ENCODE peak calls at places on chromosomes 5 and 9, in ten cellular contexts. R is GM18507; J is mesothelial cell of epicardium; X is left ventricle myocardium inferior; M is NCI-H748 treated with DMSO at 0.1 percent for 48 hours; E is NCI-H2029 treated with DMSO at 0.1 percent for 48 hours; S is heart right ventricle; I is dorsolateral prefrontal cortex; L is myocyte; Y is activated CD8-positive, alpha-beta memory T cell treated with anti-CD3 and anti-CD28 coated beads for 24 hours. P is an unnamed sample.

GRCh38 chr5:33843579-33843978 is 48.2 kb downstream of the ADAMTS12 start:
- DNase-seq in I (no peak), M (no peak), E (no peak), X (no peak), J (no peak), L (no peak), S (no peak), Y (no peak), R (no peak), P (no peak)

GRCh38 chr9:128405077-128405779 is 15.4 kb upstream of the CERCAM start:
- DNase-seq in E (no peak), R (no peak), Y (no peak), S (no peak), J (no peak), L (no peak), X (no peak), M (no peak), I (no peak), P (no peak)

GRCh38 chr5:27312291-27312690 is 273.9 kb upstream of the CDH9 start:
- DNase-seq in J (no peak), S (no peak), L (no peak), I (no peak), X (no peak), Y (no peak), R (no peak), M (no peak), E (no peak), P (no peak)

GRCh38 chr9:115300896-115301295 is 182.9 kb upstream of the TNC start:
- DNase-seq in X (no peak), J (no peak), E (no peak), M (no peak), I (no peak), S (no peak), R (no peak), Y (no peak), L (no peak), P (no peak)

GRCh38 chr9:70514273-70514672 is 99.8 kb upstream of the KLF9 start:
- DNase-seq in E (no peak), I (no peak), M (no peak), J (no peak), L (no peak), X (no peak), S (no peak), Y (no peak), R (no peak), P (no peak)

GRCh38 chr5:65412842-65413241 is 68.9 kb downstream of the ADAMTS6 start:
- DNase-seq in S (no peak), L (no peak), R (no peak), E (no peak), X (no peak), I (no peak), J (no peak), M (no peak), Y (no peak), P (no peak)

GRCh38 chr9:4936277-4936676 is 48.8 kb upstream of the JAK2 start:
- DNase-seq in S (no peak), M (no peak), J (no peak), E (no peak), Y (no peak), I (no peak), L (no peak), R (no peak), X (no peak), P (no peak)

GRCh38 chr5:67353500-67353931 is 156.9 kb upstream of the CD180 start:
- DNase-seq in M (peak; percentile 30), I (no peak), Y (no peak), R (no peak), X (no peak), E (peak; percentile 20), J (no peak), L (peak; percentile 6), S (no peak), P (no peak)

GRCh38 chr9:108682191-108682590 is 173.6 kb downstream of the ACTL7B start:
- DNase-seq in J (no peak), I (no peak), S (no peak), X (no peak), Y (no peak), R (no peak), M (no peak), E (no peak), L (no peak), P (no peak)

GRCh38 chr9:81537964-81538363 is 151.4 kb downstream of the TLE1 start:
- DNase-seq in R (no peak), M (no peak), L (no peak), X (no peak), S (no peak), I (no peak), Y (no peak), E (no peak), J (no peak), P (no peak)

GRCh38 chr5:149024477-149024876 is 38.4 kb downstream of the SH3TC2 start:
- DNase-seq in E (no peak), S (no peak), J (no peak), Y (no peak), X (no peak), M (no peak), I (no peak), L (peak; percentile 76), R (no peak), P (no peak)

GRCh38 chr9:69985971-69986370 is 57.7 kb upstream of the MAMDC2 start:
- DNase-seq in M (no peak), L (no peak), R (no peak), X (no peak), S (no peak), Y (no peak), I (no peak), J (no peak), E (no peak), P (no peak)

GRCh38 chr9:125161284-125161918 is 18.1 kb upstream of the SCAI start:
- DNase-seq in R (no peak), J (no peak), L (no peak), E (no peak), X (no peak), Y (no peak), I (no peak), M (no peak), S (no peak), P (no peak)

GRCh38 chr9:34590376-34591090 is 1.0 kb upstream of the CNTFR start:
- DNase-seq in L (no peak), R (no peak), I (no peak), M (no peak), X (no peak), J (no peak), E (no peak), Y (peak; percentile 74), S (peak; percentile 32), P (no peak)

GRCh38 chr9:88658311-88658822 is 123.4 kb downstream of the NXNL2 start:
- DNase-seq in L (peak; percentile 48), R (no peak), M (no peak), S (peak; percentile 39), Y (no peak), E (no peak), I (no peak), J (no peak), X (peak; percentile 56), P (peak; percentile 72)

GRCh38 chr5:127650649-127651048 is 1.8 kb downstream of the CTXN3 start:
- DNase-seq in X (no peak), E (no peak), S (no peak), I (no peak), R (no peak), L (peak; percentile 32), J (no peak), Y (no peak), M (no peak), P (no peak)

GRCh38 chr5:44046581-44047327 is 342.5 kb downstream of the FGF10 start:
- DNase-seq in Y (no peak), I (no peak), E (no peak), S (peak; percentile 15), M (no peak), R (no peak), J (no peak), L (peak; percentile 24), X (no peak), P (no peak)

GRCh38 chr5:142542906-142543305 is 143.0 kb downstream of the FGF1 start:
- DNase-seq in E (no peak), I (no peak), M (no peak), X (no peak), R (no peak), Y (no peak), J (no peak), S (no peak), L (peak; percentile 42), P (no peak)

GRCh38 chr9:26687421-26687820 is 205.2 kb downstream of the CAAP1 start:
- DNase-seq in E (no peak), S (no peak), L (no peak), J (no peak), Y (no peak), M (no peak), R (no peak), X (no peak), I (no peak), P (no peak)

GRCh38 chr5:97854871-97855762 is 672.1 kb upstream of the RIOK2 start:
- DNase-seq in Y (no peak), L (peak; percentile 42), R (no peak), X (no peak), I (no peak), E (no peak), J (no peak), M (no peak), S (peak; percentile 11), P (no peak)

GRCh38 chr5:38189031-38189632 is 69.2 kb upstream of the EGFLAM start:
- DNase-seq in J (no peak), I (no peak), S (no peak), Y (no peak), L (no peak), M (no peak), X (no peak), R (no peak), E (no peak), P (no peak)

GRCh38 chr5:81787843-81788242 is 36.9 kb upstream of the SSBP2 start:
- DNase-seq in J (no peak), S (no peak), L (peak; percentile 79), R (no peak), Y (no peak), M (no peak), X (no peak), E (no peak), I (no peak), P (peak; percentile 82)

GRCh38 chr5:155052532-155052931 is 39.0 kb downstream of the KIF4B start:
- DNase-seq in Y (no peak), X (no peak), I (no peak), E (no peak), S (no peak), L (no peak), R (no peak), M (no peak), J (no peak), P (no peak)

GRCh38 chr9:128409998-128410397 is 10.7 kb upstream of the CERCAM start:
- DNase-seq in X (no peak), I (peak; percentile 77), R (no peak), J (no peak), S (no peak), E (no peak), Y (no peak), L (peak; percentile 39), M (no peak), P (no peak)

GRCh38 chr9:135080286-135081263 is 6.9 kb upstream of the OLFM1 start:
- DNase-seq in J (peak; percentile 3), X (no peak), M (no peak), E (no peak), I (peak; percentile 28), Y (no peak), L (no peak), R (no peak), S (no peak), P (peak; percentile 46)

GRCh38 chr9:128753627-128754026 is 18.1 kb downstream of the ZER1 start:
- DNase-seq in R (no peak), L (no peak), S (no peak), E (no peak), J (no peak), X (no peak), Y (no peak), I (no peak), M (no peak), P (no peak)

GRCh38 chr5:154380263-154380662 is 65.5 kb upstream of the SAP30L start:
- DNase-seq in Y (no peak), I (no peak), S (no peak), M (no peak), X (no peak), E (no peak), R (no peak), L (no peak), J (no peak), P (no peak)

GRCh38 chr5:175285263-175285662 is 158.7 kb downstream of the DRD1 start:
- DNase-seq in L (no peak), R (no peak), Y (no peak), X (no peak), E (no peak), I (no peak), S (no peak), M (no peak), J (no peak), P (no peak)

P was measured in sciatic nerve.